ENCODE peak calls at places on chromosomes 12 and 14, in five cellular contexts. T, Y, W, G and H are unnamed samples.

GRCh38 chr14:24216345-24216699 is 456 bp upstream of the MDP1 start:
- DNase-seq in G (no peak), Y (no peak), W (no peak), T (no peak), H (no peak)

GRCh38 chr12:118063567-118064391 is 2.8 kb upstream of the WSB2 start:
- DNase-seq in T (no peak), Y (no peak), W (no peak), G (no peak), H (no peak)

GRCh38 chr12:75488553-75488952 is 8.0 kb downstream of the GLIPR1 start:
- DNase-seq in G (no peak), Y (no peak), T (peak; percentile 59), W (peak; percentile 29), H (peak; percentile 52)

GRCh38 chr12:98291828-98292227 is 223.6 kb upstream of the TMPO start:
- DNase-seq in T (no peak), Y (no peak), G (no peak), W (no peak), H (no peak)

GRCh38 chr12:69024413-69024812 is 91.4 kb upstream of the CPM start:
- DNase-seq in T (peak; percentile 77), W (peak; percentile 81), Y (peak; percentile 18), G (no peak), H (no peak)

GRCh38 chr12:31682136-31682962 is 22.9 kb downstream of the ETFBKMT start:
- DNase-seq in W (peak; percentile 69), Y (no peak), G (peak; percentile 48), T (peak; percentile 95), H (peak; percentile 83)

GRCh38 chr12:108635201-108635996 is 1.7 kb upstream of the SELPLG start:
- DNase-seq in Y (no peak), T (no peak), W (no peak), G (no peak), H (peak; percentile 49)

GRCh38 chr12:113227169-113227568 is 5.9 kb downstream of the TPCN1 start:
- DNase-seq in T (no peak), G (no peak), W (no peak), Y (no peak), H (no peak)

GRCh38 chr12:124548854-124549378 is 18.5 kb downstream of the NCOR2 start:
- DNase-seq in T (no peak), Y (peak; percentile 60), G (peak; percentile 67), W (peak; percentile 74), H (no peak)

GRCh38 chr14:95011449-95012020 is 145.8 kb downstream of the DICER1 start:
- DNase-seq in Y (no peak), G (no peak), W (no peak), T (no peak), H (no peak)

GRCh38 chr12:124837958-124838803 is 25.5 kb downstream of the SCARB1 start:
- DNase-seq in W (peak; percentile 98), T (peak; percentile 99), G (peak; percentile 94), Y (peak; percentile 87), H (no peak)

GRCh38 chr14:95044463-95045254 is 112.7 kb downstream of the DICER1 start:
- DNase-seq in G (no peak), W (no peak), T (no peak), Y (no peak), H (no peak)

GRCh38 chr12:13780453-13780852 is 200.9 kb downstream of the GRIN2B start:
- DNase-seq in G (no peak), W (peak; percentile 9), T (no peak), Y (no peak), H (no peak)

GRCh38 chr14:52312872-52313492 is 1.1 kb upstream of the PTGER2 start:
- DNase-seq in T (no peak), Y (no peak), G (no peak), W (peak; percentile 30), H (no peak)

GRCh38 chr12:50764861-50765324 is 992 bp downstream of the ATF1 start:
- DNase-seq in Y (no peak), W (peak; percentile 16), T (peak; percentile 72), G (no peak), H (peak; percentile 44)

GRCh38 chr12:124682425-124683329 is 115.3 kb upstream of the NCOR2 start:
- DNase-seq in T (no peak), W (no peak), G (no peak), Y (no peak), H (peak; percentile 27)

GRCh38 chr14:76489667-76490066 is 113.7 kb downstream of the ESRRB start:
- DNase-seq in G (no peak), W (no peak), Y (no peak), T (no peak), H (no peak)

GRCh38 chr12:49920241-49920914 is 16.7 kb upstream of the FAIM2 start:
- DNase-seq in Y (no peak), T (no peak), G (no peak), W (peak; percentile 30), H (no peak)

GRCh38 chr12:109695420-109695819 is 18.2 kb upstream of the FAM222A start:
- DNase-seq in G (no peak), T (no peak), W (no peak), Y (no peak), H (no peak)

GRCh38 chr14:54105406-54105805 is 148.8 kb upstream of the BMP4 start:
- DNase-seq in T (no peak), G (no peak), W (no peak), Y (no peak), H (no peak)

GRCh38 chr14:94366146-94366887 is 22.1 kb downstream of the SERPINA1 start:
- DNase-seq in Y (no peak), W (no peak), T (no peak), G (no peak), H (no peak)

GRCh38 chr14:92407395-92407794 is 84.4 kb downstream of the SLC24A4 start:
- DNase-seq in W (no peak), Y (no peak), T (no peak), G (no peak), H (no peak)

GRCh38 chr14:51780741-51781140 is 79.7 kb upstream of the GNG2 start:
- DNase-seq in G (no peak), W (peak; percentile 6), Y (no peak), T (no peak), H (no peak)

GRCh38 chr14:85187521-85187920 is 342.4 kb upstream of the FLRT2 start:
- DNase-seq in G (no peak), W (no peak), T (no peak), Y (no peak), H (no peak)

GRCh38 chr12:111250251-111250881 is 118.5 kb downstream of the PHETA1 start:
- DNase-seq in T (no peak), G (no peak), Y (no peak), W (no peak), H (no peak)

GRCh38 chr12:101018540-101018939 is 191.5 kb downstream of the SLC5A8 start:
- DNase-seq in G (peak; percentile 43), Y (no peak), W (peak; percentile 99), T (peak; percentile 46), H (no peak)

GRCh38 chr12:49200882-49201594 is 12.2 kb upstream of the TUBA1A start:
- DNase-seq in G (peak; percentile 55), Y (peak; percentile 16), T (peak; percentile 84), W (peak; percentile 85), H (peak; percentile 69)

GRCh38 chr14:104694991-104695659 is 5.7 kb downstream of the INF2 start:
- DNase-seq in G (no peak), Y (no peak), W (peak; percentile 41), T (no peak), H (no peak)